ENCODE peak calls at places on chromosomes 12 and 14, in six cellular contexts. Q is heart right ventricle, S is psoas muscle, A is ascending aorta, Z is PC-3, I is H9. T is an unnamed sample.

GRCh38 chr14:105340821-105341408 is 26.4 kb downstream of the PACS2 start:
- DNase-seq in S (no peak), A (no peak), Z (no peak), Q (no peak), I (no peak), T (no peak)

GRCh38 chr14:30214456-30215090 is 286.9 kb upstream of the PRKD1 start:
- DNase-seq in I (no peak), A (no peak), Z (peak), S (no peak), Q (no peak), T (no peak)

GRCh38 chr12:95733156-95733825 is 57.3 kb downstream of the NTN4 start:
- DNase-seq in A (no peak), I (no peak), Z (peak), Q (no peak), S (no peak), T (no peak)

GRCh38 chr14:92460916-92461579 is 52.5 kb upstream of the RIN3 start:
- DNase-seq in Q (peak), A (no peak), S (no peak), I (peak), Z (peak), T (peak)

GRCh38 chr12:42180990-42181611 is 36.4 kb upstream of the GXYLT1 start:
- DNase-seq in Z (no peak), Q (no peak), S (no peak), A (no peak), I (no peak), T (no peak)

GRCh38 chr14:100291305-100292075 is 14.8 kb downstream of the SLC25A29 start:
- DNase-seq in A (no peak), Q (no peak), I (no peak), S (no peak), Z (no peak), T (peak)

GRCh38 chr12:16349132-16349463 is 1.7 kb downstream of the MGST1 start:
- DNase-seq in Q (peak), I (no peak), Z (peak), A (no peak), S (peak), T (peak)

GRCh38 chr12:4806439-4807115 is 86.4 kb downstream of the GALNT8 start:
- DNase-seq in Z (no peak), S (no peak), Q (no peak), A (no peak), I (no peak), T (no peak)

GRCh38 chr14:103653802-103654201 is 24.8 kb downstream of the KLC1 start:
- DNase-seq in I (no peak), A (no peak), Q (no peak), Z (no peak), S (no peak), T (no peak)

GRCh38 chr12:52391618-52392002 is 6.2 kb upstream of the KRT84 start:
- DNase-seq in Z (no peak), I (no peak), A (no peak), S (peak), Q (peak), T (no peak)

GRCh38 chr14:101962503-101962874 is 1.9 kb upstream of the DYNC1H1 start:
- DNase-seq in A (no peak), S (peak), Q (peak), I (no peak), Z (peak), T (no peak)

GRCh38 chr12:46908236-46908935 is 82.6 kb upstream of the SLC38A4 start:
- DNase-seq in Z (peak), Q (no peak), A (no peak), S (no peak), I (no peak), T (no peak)

GRCh38 chr12:24778486-24779304 is 170.2 kb downstream of the BCAT1 start:
- DNase-seq in Q (no peak), A (no peak), S (no peak), I (no peak), Z (peak), T (no peak)

GRCh38 chr12:65948320-65949008 is 124.2 kb downstream of the HMGA2 start:
- DNase-seq in A (no peak), Z (peak), I (no peak), S (peak), Q (peak), T (no peak)

GRCh38 chr12:100295764-100296555 is 29.0 kb downstream of the SCYL2 start:
- DNase-seq in Z (no peak), A (no peak), I (no peak), S (no peak), Q (no peak), T (no peak)

GRCh38 chr14:84361476-84361875 is 1168.5 kb upstream of the FLRT2 start:
- DNase-seq in A (no peak), I (no peak), Q (no peak), Z (no peak), S (no peak), T (no peak)

GRCh38 chr12:46374286-46374685 is 1.7 kb upstream of the SLC38A2 start:
- DNase-seq in A (no peak), Z (no peak), S (no peak), Q (no peak), I (no peak), T (no peak)

GRCh38 chr14:56797003-56797568 is 13.2 kb downstream of the OTX2 start:
- DNase-seq in S (no peak), I (no peak), Q (no peak), Z (no peak), A (no peak), T (no peak)

GRCh38 chr14:100221419-100222218 is 17.3 kb upstream of the YY1 start:
- DNase-seq in S (no peak), Z (peak), Q (peak), I (peak), A (no peak), T (no peak)

GRCh38 chr14:95043314-95043713 is 114.0 kb downstream of the DICER1 start:
- DNase-seq in S (no peak), Q (no peak), Z (no peak), I (peak), A (no peak), T (peak)

GRCh38 chr14:102913341-102914211 is 8.9 kb upstream of the AMN start:
- DNase-seq in Z (no peak), A (no peak), Q (no peak), S (no peak), I (no peak), T (no peak)

DNA sequence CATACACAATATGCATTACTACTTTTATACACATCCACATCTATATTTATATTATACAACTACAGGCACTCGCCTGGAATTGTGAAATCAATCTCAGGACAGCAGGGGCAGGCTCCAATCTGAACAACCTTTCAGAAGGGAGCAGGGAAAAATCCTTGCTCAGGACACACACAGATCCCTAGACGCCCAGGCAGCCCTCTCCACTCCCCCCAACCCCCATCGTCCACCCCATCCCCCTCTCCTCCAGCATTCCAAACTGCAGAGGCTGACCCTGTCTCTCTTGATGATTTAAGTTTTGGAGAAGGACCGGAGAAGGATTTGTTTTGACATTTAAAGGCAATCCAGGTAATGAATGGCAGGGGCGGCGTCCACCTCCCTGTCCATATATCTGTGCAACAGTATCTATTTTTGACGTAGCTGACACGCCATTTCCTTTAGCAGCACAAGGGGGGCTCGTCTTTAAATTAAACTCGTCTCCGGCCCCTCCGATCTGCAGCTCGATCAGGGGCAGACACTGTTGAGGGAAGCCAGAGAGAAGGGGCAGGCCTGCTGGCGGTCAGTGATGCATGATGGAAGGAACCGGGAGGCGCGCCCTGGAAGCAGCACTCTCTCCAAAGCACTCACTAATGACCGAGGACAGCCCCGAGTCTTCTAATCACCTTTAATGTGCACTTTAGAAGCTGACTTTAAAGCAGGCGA is 95.0 kb upstream of the TBX5 start:
- DNase-seq in Q (no peak), A (no peak), I (no peak), S (no peak), Z (no peak), T (no peak)
- H3K27ac ChIP-seq in Q (no peak), A (no peak), I (no peak), S (no peak), Z (no peak), T (no peak)

GRCh38 chr12:77687346-77687745 is 143.3 kb upstream of the NAV3 start:
- DNase-seq in Z (no peak), I (no peak), Q (no peak), A (no peak), S (no peak), T (no peak)

GRCh38 chr12:77685906-77686305 is 144.8 kb upstream of the NAV3 start:
- DNase-seq in Q (no peak), I (no peak), A (no peak), S (no peak), Z (no peak), T (no peak)

GRCh38 chr12:77685112-77685511 is 145.6 kb upstream of the NAV3 start:
- DNase-seq in Q (no peak), A (no peak), S (peak), I (peak), Z (peak), T (peak)

GRCh38 chr12:77689510-77690086 is 141.1 kb upstream of the NAV3 start:
- DNase-seq in I (no peak), S (no peak), Q (no peak), Z (no peak), A (no peak), T (no peak)

GRCh38 chr12:77686760-77687159 is 143.9 kb upstream of the NAV3 start:
- DNase-seq in S (no peak), Z (no peak), Q (no peak), A (no peak), I (no peak), T (no peak)
- TF ChIP-seq CTCF in S (no peak), Z (no peak), Q (no peak), A (no peak), I (peak), T (no peak)

GRCh38 chr12:12272869-12273268 is 6.0 kb upstream of the LRP6 start:
- DNase-seq in A (no peak), S (no peak), Q (no peak), I (no peak), Z (no peak), T (no peak)
- H3K27ac ChIP-seq in A (peak), S (no peak), Q (no peak), I (no peak), Z (no peak), T (no peak)

GRCh38 chr12:97063292-97063935 is 156.4 kb downstream of the NEDD1 start:
- DNase-seq in Q (no peak), A (no peak), Z (no peak), S (no peak), I (no peak), T (no peak)
- TF ChIP-seq CTCF in Q (no peak), A (no peak), Z (no peak), S (no peak), I (no peak), T (no peak)

GRCh38 chr12:50927356-50927755 is 25.0 kb upstream of the HIGD1C start:
- DNase-seq in I (no peak), Z (no peak), S (no peak), Q (no peak), A (no peak), T (no peak)
- H3K27ac ChIP-seq in I (no peak), Z (no peak), S (peak), Q (peak), A (peak), T (peak)

GRCh38 chr12:50261654-50262053 is 21.7 kb downstream of the LIMA1 start:
- DNase-seq in Q (no peak), A (no peak), Z (peak), S (no peak), I (no peak), T (no peak)
- TF ChIP-seq CTCF in Q (no peak), A (no peak), Z (peak), S (no peak), I (no peak), T (no peak)

GRCh38 chr12:6958609-6959375 is 7.6 kb downstream of the PTPN6 start:
- DNase-seq in Z (no peak), S (peak), Q (no peak), I (no peak), A (no peak), T (peak)
- H3K27ac ChIP-seq in Z (no peak), S (peak), Q (peak), I (no peak), A (peak), T (peak)

GRCh38 chr12:54417712-54418440 is 1.2 kb downstream of the ITGA5 start:
- DNase-seq in A (no peak), S (no peak), I (no peak), Z (no peak), Q (peak), T (no peak)

GRCh38 chr12:54414191-54414525 is 4.9 kb downstream of the ITGA5 start:
- DNase-seq in Q (no peak), S (no peak), Z (no peak), I (no peak), A (no peak), T (no peak)

GRCh38 chr12:54416908-54417603 is 2.0 kb downstream of the ITGA5 start:
- DNase-seq in I (no peak), Q (no peak), A (no peak), Z (no peak), S (no peak), T (no peak)

GRCh38 chr12:54413284-54414190 is 5.5 kb downstream of the ITGA5 start:
- DNase-seq in Q (peak), I (no peak), S (peak), Z (no peak), A (peak), T (no peak)

DNA sequence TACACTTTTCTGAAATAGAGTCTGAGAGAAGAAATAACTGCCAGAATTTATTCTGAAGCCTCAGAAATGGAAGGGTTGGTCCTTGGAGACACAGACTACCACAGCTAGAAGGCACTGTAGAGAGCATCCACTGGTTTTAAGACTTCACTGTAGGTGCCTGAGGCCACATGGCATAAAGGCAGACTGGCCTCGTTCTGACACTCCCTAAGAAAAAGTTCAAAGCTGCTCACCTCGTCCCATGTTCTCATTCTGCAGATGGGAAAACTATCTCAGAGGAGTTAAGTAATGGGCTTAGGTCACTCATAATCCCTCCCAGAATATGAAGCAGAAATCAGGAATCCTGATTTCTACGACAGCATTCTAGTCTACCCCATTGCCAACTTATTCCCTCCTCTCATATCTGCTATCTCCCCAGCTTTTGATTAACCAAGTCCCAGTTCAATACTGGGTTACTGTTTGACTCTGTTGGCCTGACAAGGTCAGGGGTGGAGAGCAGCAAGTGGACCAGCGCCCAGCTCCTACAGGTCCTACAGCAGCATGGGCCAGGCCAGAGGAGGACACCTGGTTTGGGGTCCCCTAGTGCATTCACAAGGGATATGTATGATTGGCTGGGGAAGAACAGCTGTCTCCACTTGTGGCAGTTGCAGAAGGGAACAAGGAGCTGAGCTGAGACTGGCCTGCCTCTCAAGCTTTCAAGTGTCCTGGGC is 3.7 kb downstream of the ITGA5 start:
- DNase-seq in Z (no peak), A (no peak), Q (no peak), I (no peak), S (no peak), T (no peak)
- TF ChIP-seq CTCF in Z (no peak), A (peak), Q (no peak), I (no peak), S (no peak), T (no peak)

GRCh38 chr14:76772300-76773187 is 11.3 kb downstream of the VASH1 start:
- DNase-seq in Z (no peak), I (peak), A (no peak), S (peak), Q (peak), T (peak)

GRCh38 chr14:76775159-76775694 is 14.0 kb downstream of the VASH1 start:
- DNase-seq in I (peak), Z (no peak), Q (no peak), S (no peak), A (no peak), T (no peak)

GRCh38 chr14:76774471-76775158 is 13.3 kb downstream of the VASH1 start:
- DNase-seq in A (no peak), Z (no peak), S (no peak), I (peak), Q (no peak), T (peak)

GRCh38 chr14:76773188-76773885 is 12.1 kb downstream of the VASH1 start:
- DNase-seq in Q (peak), A (peak), S (peak), Z (peak), I (peak), T (peak)

DNA sequence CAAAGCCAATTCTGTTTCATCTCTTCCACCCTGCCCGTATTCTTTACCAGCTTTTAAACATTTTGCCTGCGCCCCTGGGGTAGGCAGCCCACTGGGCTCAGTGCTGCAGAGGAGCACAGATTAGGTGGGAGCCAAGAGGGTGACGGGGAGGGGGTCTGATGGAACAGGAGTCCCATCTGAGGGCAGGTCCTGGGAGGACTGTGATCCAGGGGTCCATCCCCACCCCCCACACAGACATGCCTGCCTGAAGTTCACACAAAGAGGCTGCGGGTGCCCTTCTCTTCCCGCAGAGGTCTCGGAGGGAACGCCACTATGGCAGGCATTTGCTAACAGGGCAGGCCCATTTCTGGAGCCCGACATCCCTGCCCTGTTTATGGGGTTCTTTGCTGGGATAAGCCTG is 12.7 kb downstream of the VASH1 start:
- DNase-seq in I (peak), A (no peak), Q (no peak), Z (no peak), S (no peak), T (no peak)
- H3K27ac ChIP-seq in I (no peak), A (peak), Q (peak), Z (no peak), S (peak), T (peak)

T was measured in coronary artery.